ENCODE peak calls at places on chromosomes 2 and 18, in six cellular contexts. G is psoas muscle, U is HL-60, K is lower lobe of right lung, M is tibial nerve, Y is type B pancreatic cell. R is an unnamed sample.

GRCh38 chr2:118913131-118913804 is 28.7 kb upstream of the MARCO start:
- DNase-seq in U (no peak), K (no peak), M (no peak), Y (no peak), G (no peak), R (no peak)

GRCh38 chr2:95034221-95034620 is 8.7 kb downstream of the MAL start:
- DNase-seq in K (no peak), G (no peak), Y (no peak), M (no peak), U (no peak), R (no peak)

GRCh38 chr2:222398446-222398885 is 25.9 kb upstream of the SGPP2 start:
- DNase-seq in K (no peak), U (no peak), G (no peak), M (no peak), Y (no peak), R (no peak)

GRCh38 chr18:57440331-57441101 is 5.3 kb downstream of the ONECUT2 start:
- DNase-seq in Y (no peak), U (no peak), K (no peak), M (no peak), G (no peak), R (no peak)

GRCh38 chr2:43348904-43349725 is 122.7 kb upstream of the ZFP36L2 start:
- DNase-seq in U (no peak), M (no peak), G (peak), K (no peak), Y (no peak), R (no peak)

GRCh38 chr2:25981596-25982272 is 563 bp downstream of the KIF3C start:
- DNase-seq in U (peak), K (no peak), M (no peak), G (peak), Y (no peak), R (no peak)

GRCh38 chr18:56402872-56403516 is 235.4 kb downstream of the TXNL1 start:
- DNase-seq in K (no peak), U (peak), M (no peak), G (peak), Y (no peak), R (no peak)

GRCh38 chr18:48409591-48410094 is 460 bp upstream of the ZBTB7C start:
- DNase-seq in G (peak), U (no peak), M (no peak), Y (no peak), K (peak), R (no peak)

GRCh38 chr2:86764661-86765307 is 25.9 kb downstream of the CD8A start:
- DNase-seq in U (no peak), K (no peak), Y (no peak), M (no peak), G (no peak), R (no peak)

GRCh38 chr2:45902952-45903351 is 251.5 kb downstream of the PRKCE start:
- DNase-seq in M (no peak), G (no peak), U (no peak), K (no peak), Y (no peak), R (no peak)

GRCh38 chr2:122710049-122710448 is 954.6 kb downstream of the TSN start:
- DNase-seq in G (no peak), U (no peak), M (no peak), Y (no peak), K (no peak), R (no peak)

GRCh38 chr18:64165906-64166305 is 17.0 kb upstream of the LINC00305 start:
- DNase-seq in Y (no peak), U (no peak), K (no peak), G (no peak), M (no peak), R (no peak)

GRCh38 chr2:84991404-84992151 is 20.6 kb downstream of the KCMF1 start:
- DNase-seq in Y (no peak), K (no peak), G (no peak), U (no peak), M (no peak), R (no peak)

GRCh38 chr18:49127606-49128190 is 176.9 kb upstream of the SMAD7 start:
- DNase-seq in U (no peak), G (no peak), K (no peak), M (no peak), Y (no peak), R (no peak)

GRCh38 chr2:44479127-44479887 is 117.6 kb downstream of the CAMKMT start:
- DNase-seq in M (no peak), G (no peak), U (peak), K (no peak), Y (no peak), R (peak)

GRCh38 chr2:125886153-125886552 is 769.8 kb upstream of the GYPC start:
- DNase-seq in K (no peak), M (no peak), Y (no peak), G (no peak), U (no peak), R (no peak)

GRCh38 chr2:158931577-158931976 is 36.9 kb upstream of the TANC1 start:
- DNase-seq in Y (no peak), M (no peak), G (no peak), K (no peak), U (no peak), R (no peak)

GRCh38 chr2:26970928-26971627 is 641 bp downstream of the MAPRE3 start:
- DNase-seq in Y (no peak), G (no peak), M (no peak), U (no peak), K (no peak), R (no peak)

GRCh38 chr2:5549061-5549601 is 143.1 kb upstream of the SOX11 start:
- DNase-seq in U (no peak), K (no peak), M (no peak), G (no peak), Y (no peak), R (no peak)

GRCh38 chr2:99697811-99698568 is 208.2 kb upstream of the REV1 start:
- DNase-seq in U (no peak), G (peak), M (no peak), Y (no peak), K (no peak), R (no peak)

GRCh38 chr18:77300579-77300978 is 50.9 kb downstream of the GALR1 start:
- DNase-seq in Y (no peak), U (no peak), G (no peak), K (no peak), M (no peak), R (no peak)

GRCh38 chr2:84879595-84880394 is 1.1 kb downstream of the TRABD2A start:
- DNase-seq in K (no peak), Y (no peak), G (no peak), M (no peak), U (no peak), R (no peak)

GRCh38 chr2:102983786-102984185 is 222.0 kb downstream of the TMEM182 start:
- DNase-seq in Y (no peak), U (no peak), M (no peak), K (no peak), G (no peak), R (no peak)

GRCh38 chr2:168907940-168908662 is 7.0 kb downstream of the G6PC2 start:
- DNase-seq in M (no peak), Y (no peak), G (no peak), U (no peak), K (no peak), R (no peak)

GRCh38 chr2:199662245-199662644 is 188.7 kb downstream of the FTCDNL1 start:
- DNase-seq in Y (no peak), M (no peak), K (no peak), G (no peak), U (no peak), R (no peak)

GRCh38 chr2:7029291-7030059 is 112.3 kb downstream of the RNF144A start:
- DNase-seq in Y (no peak), K (no peak), G (no peak), M (no peak), U (no peak), R (no peak)

DNA sequence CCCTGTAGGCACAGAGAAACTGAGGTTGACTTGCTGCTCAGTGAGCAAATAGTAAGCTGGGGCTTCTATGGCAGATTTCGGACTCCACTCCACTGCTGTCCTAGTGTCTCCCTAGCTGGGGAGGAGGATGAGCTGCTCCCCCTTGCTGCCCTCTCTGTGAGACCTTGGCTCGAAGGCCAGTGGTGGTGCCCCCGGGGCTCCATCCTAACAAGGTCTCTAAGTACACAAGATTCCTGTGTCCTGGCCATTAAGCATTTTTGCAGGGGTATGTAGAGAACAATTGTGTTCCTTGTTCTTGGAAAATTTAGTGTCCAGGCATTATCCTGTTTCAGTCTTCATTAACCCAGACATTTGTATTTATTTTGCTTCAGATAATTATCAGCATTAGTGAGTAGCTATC is 21.3 kb upstream of the BCL2L11 start:
- DNase-seq in G (no peak), K (no peak), Y (no peak), M (no peak), U (no peak), R (no peak)
- TF ChIP-seq CTCF in G (no peak), K (no peak), Y (no peak), M (no peak), U (no peak), R (no peak)

GRCh38 chr2:176414641-176415040 is 145.4 kb downstream of the MTX2 start:
- DNase-seq in Y (no peak), G (no peak), U (no peak), K (no peak), M (no peak), R (no peak)

GRCh38 chr2:176415156-176415870 is 146.1 kb downstream of the MTX2 start:
- DNase-seq in K (no peak), M (no peak), G (no peak), Y (no peak), U (no peak), R (no peak)

GRCh38 chr2:176409671-176410070 is 140.4 kb downstream of the MTX2 start:
- DNase-seq in K (no peak), G (no peak), U (no peak), M (no peak), Y (no peak), R (no peak)

GRCh38 chr2:176413786-176414185 is 144.5 kb downstream of the MTX2 start:
- DNase-seq in G (no peak), K (no peak), Y (no peak), U (no peak), M (no peak), R (no peak)

GRCh38 chr2:176412136-176412535 is 142.9 kb downstream of the MTX2 start:
- DNase-seq in Y (no peak), U (no peak), K (no peak), M (no peak), G (no peak), R (no peak)
- TF ChIP-seq CTCF in Y (no peak), U (no peak), K (no peak), M (no peak), G (no peak), R (no peak)

GRCh38 chr18:78410094-78410786 is 569.4 kb upstream of the SALL3 start:
- DNase-seq in G (no peak), Y (no peak), K (no peak), U (no peak), M (no peak), R (no peak)

GRCh38 chr18:78407456-78407823 is 572.2 kb upstream of the SALL3 start:
- DNase-seq in K (no peak), G (no peak), Y (no peak), U (no peak), M (no peak), R (no peak)

GRCh38 chr18:78405763-78406162 is 573.9 kb upstream of the SALL3 start:
- DNase-seq in M (no peak), K (no peak), G (no peak), U (no peak), Y (no peak), R (no peak)

GRCh38 chr18:78408623-78409022 is 571.0 kb upstream of the SALL3 start:
- DNase-seq in Y (no peak), U (no peak), K (no peak), G (no peak), M (no peak), R (no peak)

GRCh38 chr18:78406743-78407455 is 572.7 kb upstream of the SALL3 start:
- DNase-seq in Y (no peak), U (no peak), K (no peak), M (no peak), G (no peak), R (no peak)
- TF ChIP-seq CTCF in Y (no peak), U (no peak), K (no peak), M (no peak), G (no peak), R (no peak)

GRCh38 chr2:156129227-156129626 is 203.3 kb downstream of the NR4A2 start:
- DNase-seq in U (no peak), Y (no peak), K (no peak), M (no peak), G (no peak), R (no peak)
- TF ChIP-seq CTCF in U (no peak), Y (no peak), K (no peak), M (no peak), G (no peak), R (no peak)

GRCh38 chr2:216633616-216634316 is 546 bp downstream of the IGFBP2 start:
- DNase-seq in U (no peak), M (no peak), K (no peak), Y (peak), G (peak), R (no peak)

GRCh38 chr2:216636570-216637450 is 3.6 kb downstream of the IGFBP2 start:
- DNase-seq in K (peak), G (no peak), Y (no peak), M (no peak), U (no peak), R (peak)

GRCh38 chr2:216635701-216636541 is 2.7 kb downstream of the IGFBP2 start:
- DNase-seq in U (no peak), Y (no peak), G (no peak), K (no peak), M (no peak), R (no peak)

GRCh38 chr2:216634317-216635148 is 1.3 kb downstream of the IGFBP2 start:
- DNase-seq in Y (no peak), M (no peak), U (no peak), K (no peak), G (no peak), R (no peak)

GRCh38 chr2:216635171-216635570 is 2.0 kb downstream of the IGFBP2 start:
- DNase-seq in M (no peak), U (no peak), Y (no peak), G (no peak), K (no peak), R (no peak)
- TF ChIP-seq CTCF in M (no peak), U (no peak), Y (peak), G (no peak), K (no peak), R (no peak)